ENCODE peak calls at places on chromosomes 4 and X, in seven cellular contexts. Z is colonic mucosa, H is lower lobe of right lung, U is stomach, X is heart left ventricle, S is breast epithelium, O is PC-3. J is an unnamed sample.

GRCh38 chrX:21959362-21960051 is 19.0 kb downstream of the SMS start:
- DNase-seq in O (no peak), H (no peak), X (no peak), S (no peak), U (no peak), Z (no peak), J (no peak)

GRCh38 chr4:138964716-138965426 is 50.7 kb upstream of the NOCT start:
- DNase-seq in X (no peak), S (no peak), Z (no peak), O (no peak), H (no peak), U (no peak), J (no peak)

GRCh38 chr4:123830920-123831319 is 434.3 kb downstream of the SPRY1 start:
- DNase-seq in O (no peak), X (no peak), S (no peak), U (no peak), H (no peak), Z (no peak), J (no peak)

GRCh38 chr4:110449947-110450346 is 26.0 kb upstream of the ENPEP start:
- DNase-seq in O (no peak), S (no peak), H (no peak), U (no peak), Z (peak; percentile 88), X (no peak), J (no peak)

GRCh38 chr4:79083406-79084010 is 144.3 kb upstream of the PAQR3 start:
- DNase-seq in X (peak; percentile 25), H (no peak), O (no peak), U (no peak), S (peak; percentile 27), Z (no peak), J (no peak)

GRCh38 chrX:41027388-41027787 is 57.9 kb upstream of the USP9X start:
- DNase-seq in H (no peak), Z (no peak), U (no peak), S (no peak), O (peak; percentile 54), X (no peak), J (peak; percentile 34)

GRCh38 chrX:40176979-40177430 is 79.2 kb upstream of the BCOR start:
- DNase-seq in Z (peak; percentile 26), H (peak; percentile 56), X (peak; percentile 50), S (no peak), O (no peak), U (no peak), J (no peak)

GRCh38 chrX:152658302-152658701 is 20.6 kb downstream of the GABRQ start:
- DNase-seq in X (no peak), U (no peak), Z (no peak), O (no peak), H (no peak), S (no peak), J (no peak)

GRCh38 chrX:41293269-41293668 is 40.7 kb upstream of the DDX3X start:
- DNase-seq in U (no peak), Z (no peak), X (no peak), H (no peak), S (no peak), O (peak; percentile 37), J (no peak)

GRCh38 chr4:8439168-8439567 is 1.4 kb downstream of the ACOX3 start:
- DNase-seq in U (no peak), O (peak; percentile 47), S (peak; percentile 33), H (no peak), X (no peak), Z (no peak), J (no peak)

GRCh38 chrX:47497274-47497673 is 14.3 kb upstream of the ZNF41 start:
- DNase-seq in O (peak; percentile 62), X (no peak), H (no peak), S (no peak), Z (no peak), U (no peak), J (peak; percentile 27)

GRCh38 chrX:17459008-17459407 is 84.0 kb downstream of the NHS start:
- DNase-seq in U (peak; percentile 32), S (no peak), O (no peak), X (no peak), Z (no peak), H (no peak), J (peak; percentile 2)

GRCh38 chrX:15908891-15909290 is 54.3 kb upstream of the AP1S2 start:
- DNase-seq in H (no peak), X (no peak), S (no peak), O (no peak), U (no peak), Z (no peak), J (no peak)

GRCh38 chr4:68152411-68152810 is 22.7 kb upstream of the TMPRSS11F start:
- DNase-seq in Z (no peak), X (no peak), H (no peak), U (no peak), S (no peak), O (peak; percentile 84), J (peak; percentile 78)

GRCh38 chr4:34046580-34046979 is 2197.7 kb downstream of the ARAP2 start:
- DNase-seq in Z (no peak), O (peak; percentile 62), U (no peak), S (no peak), X (no peak), H (no peak), J (peak; percentile 51)

GRCh38 chr4:176784816-176785215 is 7.9 kb downstream of the VEGFC start:
- DNase-seq in X (no peak), Z (no peak), O (peak; percentile 25), H (no peak), S (no peak), U (no peak), J (no peak)

GRCh38 chr4:53695540-53696463 is 104.5 kb upstream of the LNX1 start:
- DNase-seq in S (no peak), U (no peak), O (no peak), X (no peak), H (no peak), Z (no peak), J (no peak)

GRCh38 chrX:154652311-154653047 is 900 bp downstream of the CTAG2 start:
- DNase-seq in S (no peak), O (no peak), Z (no peak), X (no peak), H (no peak), U (no peak), J (no peak)

GRCh38 chr4:153566751-153567150 is 100.6 kb downstream of the TMEM131L start:
- DNase-seq in Z (peak; percentile 43), H (no peak), S (no peak), X (peak; percentile 43), U (peak; percentile 34), O (no peak), J (no peak)

GRCh38 chr4:85928775-85929585 is 430.9 kb downstream of the MAPK10 start:
- DNase-seq in S (no peak), O (no peak), H (no peak), X (no peak), Z (peak; percentile 60), U (peak; percentile 66), J (no peak)

GRCh38 chr4:2341911-2342652 is 76.4 kb downstream of the ZFYVE28 start:
- DNase-seq in S (peak; percentile 12), X (no peak), U (no peak), H (peak; percentile 24), Z (no peak), O (no peak), J (no peak)

GRCh38 chr4:32607978-32608377 is 1887.8 kb downstream of the PCDH7 start:
- DNase-seq in O (no peak), Z (no peak), H (no peak), S (no peak), U (no peak), X (no peak), J (no peak)

GRCh38 chr4:119005888-119006287 is 117.2 kb downstream of the SYNPO2 start:
- DNase-seq in H (no peak), U (no peak), Z (no peak), S (no peak), X (no peak), O (no peak), J (no peak)

GRCh38 chr4:140308366-140309123 is 64.9 kb upstream of the SCOC start:
- DNase-seq in Z (peak; percentile 26), X (peak; percentile 85), H (no peak), S (peak; percentile 60), O (no peak), U (no peak), J (peak; percentile 87)

GRCh38 chr4:4575284-4576211 is 33.7 kb upstream of the STX18 start:
- DNase-seq in Z (peak; percentile 72), S (no peak), O (peak; percentile 50), H (peak; percentile 84), U (peak; percentile 66), X (peak; percentile 77), J (peak; percentile 14)
- TF ChIP-seq CTCF in Z (peak; percentile 67), S (peak; percentile 51), O (no peak), H (peak; percentile 58), U (peak; percentile 59), X (peak; percentile 59), J (peak; percentile 41)

DNA sequence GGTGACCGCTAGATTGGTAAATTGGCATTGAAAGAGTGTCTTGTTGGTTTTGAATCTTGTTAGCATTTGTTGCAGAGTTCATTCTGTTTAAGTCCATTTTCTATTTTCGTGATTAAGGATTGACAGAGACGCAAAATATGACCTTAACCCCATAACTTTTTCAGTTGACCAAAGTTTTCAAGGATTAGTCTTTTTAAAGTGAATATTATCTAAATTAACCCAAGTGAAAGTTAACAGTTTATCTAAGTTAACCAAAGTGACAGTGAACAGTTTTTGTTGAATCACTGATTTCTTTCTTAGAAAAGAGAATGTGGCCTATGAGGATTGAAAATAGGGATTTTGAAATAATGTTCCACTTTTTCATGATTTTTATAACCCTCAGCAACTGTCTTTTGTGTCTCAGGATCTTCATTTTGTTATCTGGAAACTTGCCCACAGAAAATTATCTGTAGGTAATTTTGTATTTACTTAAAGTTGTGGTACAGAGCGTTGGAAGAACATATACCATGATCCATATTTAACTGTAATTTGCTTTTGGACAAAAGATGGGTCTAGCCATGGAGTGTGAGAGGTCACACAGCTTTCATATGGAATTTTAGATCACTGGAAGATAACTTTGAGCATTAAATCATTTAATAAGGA is 3.3 kb downstream of the CPEB2 start:
- DNase-seq in X (no peak), H (no peak), U (no peak), O (no peak), Z (no peak), S (no peak), J (no peak)
- H3K27ac ChIP-seq in X (peak overlapping the region; percentile 100), H (peak overlapping the region; percentile 100), U (peak overlapping the region; percentile 100), O (peak overlapping the region; percentile 39), Z (peak overlapping the region; percentile 98), S (peak overlapping the region; percentile 99), J (no peak overlapping the region)

GRCh38 chrX:5236096-5236495 is 992.6 kb downstream of the NLGN4X start:
- DNase-seq in Z (no peak), H (no peak), X (no peak), O (peak; percentile 58), U (no peak), S (no peak), J (no peak)
- TF ChIP-seq CTCF in Z (no peak), H (peak; percentile 21), X (no peak), O (peak; percentile 48), U (no peak), S (no peak), J (no peak)

DNA sequence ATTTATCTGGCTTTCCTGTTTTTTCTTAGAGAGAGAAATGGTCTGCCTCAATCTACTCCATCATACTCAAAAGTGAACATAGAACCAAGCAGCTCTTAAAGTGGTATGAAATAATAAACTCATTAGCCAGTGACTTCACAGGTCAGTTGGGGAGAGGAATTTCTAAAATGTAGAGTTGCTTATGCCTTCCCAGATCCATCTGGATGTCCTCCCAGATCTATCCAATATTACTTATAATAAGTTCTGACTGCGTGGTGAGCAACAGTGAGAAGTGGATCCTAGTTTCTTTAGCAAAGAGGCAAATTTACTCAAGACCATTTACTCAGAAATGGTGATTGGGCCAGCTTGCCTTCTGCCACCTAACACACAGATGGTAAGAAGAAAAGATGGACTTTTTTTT is 748.0 kb downstream of the PCDH18 start:
- DNase-seq in O (no peak), H (no peak), U (no peak), S (no peak), X (no peak), Z (no peak), J (no peak)
- H3K27ac ChIP-seq in O (no peak overlapping the region), H (no peak overlapping the region), U (no peak overlapping the region), S (no peak overlapping the region), X (no peak overlapping the region), Z (no peak overlapping the region), J (no peak overlapping the region)